ENCODE peak calls at places on chromosome 7, in ten cellular contexts. T, C, W, V, Y, X, U, S, A and B are unnamed samples.

GRCh38 chr7:35185908-35186731 is 67.8 kb downstream of the TBX20 start:
- DNase-seq in T (peak; percentile 73), C (peak; percentile 10), W (peak; percentile 31), V (peak; percentile 56), Y (peak; percentile 67), X (no peak), U (no peak), S (peak; percentile 42), A (peak; percentile 67), B (no peak)

GRCh38 chr7:80481196-80481884 is 30.5 kb downstream of the GNAT3 start:
- DNase-seq in T (no peak), C (peak; percentile 59), W (no peak), V (no peak), Y (no peak), X (no peak), U (peak; percentile 64), S (no peak), A (no peak), B (no peak)

GRCh38 chr7:5421626-5422323 is 1.9 kb downstream of the TNRC18 start:
- DNase-seq in T (peak; percentile 67), C (peak; percentile 49), W (peak; percentile 65), V (peak; percentile 82), Y (peak; percentile 33), X (no peak), U (peak; percentile 55), S (peak; percentile 76), A (no peak), B (peak; percentile 59)

GRCh38 chr7:115269486-115269885 is 347.6 kb downstream of the MDFIC start:
- DNase-seq in T (no peak), C (no peak), W (no peak), V (no peak), Y (no peak), X (no peak), U (no peak), S (no peak), A (no peak), B (no peak)

GRCh38 chr7:33061282-33061928 is 1.2 kb downstream of the NT5C3A start:
- DNase-seq in T (no peak), C (no peak), W (no peak), V (no peak), Y (no peak), X (no peak), U (no peak), S (no peak), A (no peak), B (no peak)

GRCh38 chr7:94654764-94655561 is 970 bp downstream of the SGCE start:
- DNase-seq in T (peak; percentile 70), C (peak; percentile 68), W (no peak), V (peak; percentile 78), Y (peak; percentile 34), X (peak; percentile 41), U (peak; percentile 23), S (peak; percentile 27), A (peak; percentile 28), B (no peak)

GRCh38 chr7:48786951-48787350 is 137.4 kb upstream of the CDC14C start:
- DNase-seq in T (no peak), C (no peak), W (no peak), V (peak; percentile 10), Y (no peak), X (no peak), U (no peak), S (no peak), A (no peak), B (no peak)

GRCh38 chr7:14073988-14074387 is 84.5 kb upstream of the ETV1 start:
- DNase-seq in T (no peak), C (no peak), W (no peak), V (no peak), Y (no peak), X (no peak), U (no peak), S (no peak), A (no peak), B (no peak)

GRCh38 chr7:141663081-141663510 is 38.9 kb downstream of the DENND11 start:
- DNase-seq in T (no peak), C (peak; percentile 52), W (no peak), V (no peak), Y (no peak), X (no peak), U (no peak), S (peak; percentile 41), A (no peak), B (no peak)

GRCh38 chr7:10912077-10912476 is 61.6 kb upstream of the PHF14 start:
- DNase-seq in T (no peak), C (no peak), W (no peak), V (no peak), Y (no peak), X (no peak), U (no peak), S (no peak), A (no peak), B (no peak)

GRCh38 chr7:137001478-137001877 is 133.0 kb downstream of the CHRM2 start:
- DNase-seq in T (no peak), C (no peak), W (no peak), V (no peak), Y (no peak), X (no peak), U (no peak), S (no peak), A (no peak), B (no peak)

GRCh38 chr7:29859491-29860180 is 53.3 kb downstream of the WIPF3 start:
- DNase-seq in T (no peak), C (no peak), W (peak; percentile 41), V (no peak), Y (no peak), X (no peak), U (no peak), S (peak; percentile 68), A (no peak), B (no peak)

GRCh38 chr7:74511360-74511759 is 57.7 kb downstream of the GTF2IRD1 start:
- DNase-seq in T (no peak), C (no peak), W (no peak), V (no peak), Y (no peak), X (no peak), U (no peak), S (peak; percentile 29), A (no peak), B (no peak)

GRCh38 chr7:124718032-124718766 is 47.4 kb downstream of the GPR37 start:
- DNase-seq in T (no peak), C (no peak), W (no peak), V (peak; percentile 27), Y (no peak), X (no peak), U (no peak), S (no peak), A (no peak), B (no peak)

GRCh38 chr7:68246189-68246633 is 1249.6 kb downstream of the TYW1 start:
- DNase-seq in T (no peak), C (peak; percentile 5), W (no peak), V (no peak), Y (peak; percentile 36), X (no peak), U (no peak), S (no peak), A (no peak), B (no peak)

GRCh38 chr7:55550010-55550409 is 22.3 kb downstream of the VOPP1 start:
- DNase-seq in T (no peak), C (no peak), W (no peak), V (no peak), Y (no peak), X (no peak), U (no peak), S (peak; percentile 87), A (no peak), B (no peak)
- TF ChIP-seq CTCF in T (no peak), C (no peak), W (no peak), V (no peak), Y (no peak), X (peak; percentile 91), U (peak; percentile 18), S (peak; percentile 75), A (no peak), B (no peak)

GRCh38 chr7:37901890-37902524 is 14.6 kb downstream of the SFRP4 start:
- DNase-seq in T (no peak), C (peak; percentile 29), W (no peak), V (peak; percentile 74), Y (no peak), X (no peak), U (no peak), S (no peak), A (no peak), B (no peak)

GRCh38 chr7:37899712-37900247 is 16.8 kb downstream of the SFRP4 start:
- DNase-seq in T (no peak), C (no peak), W (no peak), V (no peak), Y (no peak), X (no peak), U (no peak), S (no peak), A (no peak), B (no peak)

GRCh38 chr7:37901236-37901827 is 15.3 kb downstream of the SFRP4 start:
- DNase-seq in T (peak; percentile 47), C (peak; percentile 6), W (no peak), V (peak; percentile 73), Y (no peak), X (no peak), U (no peak), S (no peak), A (no peak), B (peak; percentile 30)
- TF ChIP-seq CTCF in T (peak; percentile 83), C (peak; percentile 58), W (peak; percentile 41), V (peak; percentile 33), Y (peak; percentile 57), X (peak; percentile 53), U (peak; percentile 68), S (peak; percentile 73), A (peak; percentile 71), B (no peak)

GRCh38 chr7:1325646-1326510 is 93.2 kb downstream of the UNCX start:
- DNase-seq in T (peak; percentile 51), C (no peak), W (no peak), V (no peak), Y (no peak), X (no peak), U (no peak), S (no peak), A (peak; percentile 42), B (no peak)
- TF ChIP-seq CTCF in T (no peak), C (no peak), W (no peak), V (no peak), Y (no peak), X (no peak), U (no peak), S (no peak), A (no peak), B (no peak)

DNA sequence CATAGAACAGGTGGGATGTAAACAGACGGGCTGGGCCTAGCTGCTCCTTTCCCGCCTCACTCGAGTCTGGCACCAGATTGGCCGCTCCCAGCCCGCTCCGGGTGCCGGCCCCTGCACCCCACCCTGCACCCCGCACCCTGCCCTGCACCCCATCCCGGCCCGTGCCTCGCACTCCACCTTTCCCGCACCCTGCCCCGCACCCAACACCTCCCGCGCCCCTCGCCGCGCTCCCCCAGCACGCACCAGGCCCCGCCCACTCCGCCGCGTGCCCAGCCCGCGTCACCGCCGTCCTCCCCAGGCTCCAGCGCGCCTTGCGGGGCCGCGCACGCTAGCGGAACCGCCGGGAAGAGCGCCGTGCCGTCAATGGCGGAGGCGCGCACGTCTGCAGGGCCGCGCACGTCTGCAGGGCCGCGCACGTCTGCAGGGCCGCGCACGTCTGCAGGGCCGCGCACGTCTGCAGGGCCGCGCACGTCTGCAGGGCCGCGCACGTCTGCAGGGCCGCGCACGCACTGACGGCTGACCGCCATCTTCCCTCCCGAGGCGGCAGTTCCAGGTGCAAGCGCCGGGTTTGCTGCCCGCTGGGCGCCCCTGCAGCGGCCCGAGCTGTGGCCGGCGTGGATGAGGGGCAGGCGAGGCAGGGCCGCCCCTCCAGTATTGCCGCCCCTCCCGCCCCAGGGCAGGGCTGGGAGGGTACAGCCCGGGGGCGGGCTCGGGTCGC is at the start of gene UBE3C:
- DNase-seq in T (peak; percentile 100), C (peak; percentile 86), W (peak; percentile 92), V (peak; percentile 93), Y (peak; percentile 93), X (peak; percentile 95), U (peak; percentile 81), S (peak; percentile 92), A (peak; percentile 92), B (peak; percentile 98)
- TF ChIP-seq CTCF in T (no peak), C (no peak), W (no peak), V (no peak), Y (no peak), X (no peak), U (no peak), S (peak; percentile 11), A (no peak), B (no peak)